ENCODE peak calls at places on chromosomes 1 and 21, in six cellular contexts. K is fibroblast of pulmonary artery, C is SK-N-SH, Z is heart left ventricle, Y is lung, G is colonic mucosa. J is an unnamed sample.

GRCh38 chr1:48947761-48948537 is 171.3 kb upstream of the BEND5 start:
- DNase-seq in K (no peak), C (peak), Z (no peak), Y (no peak), G (no peak), J (no peak)

GRCh38 chr1:208595745-208596144 is 351.6 kb upstream of the PLXNA2 start:
- DNase-seq in K (peak), C (no peak), Z (no peak), Y (no peak), G (no peak), J (peak)

GRCh38 chr1:204278254-204278653 is 64.5 kb upstream of the GOLT1A start:
- DNase-seq in K (peak), C (no peak), Z (no peak), Y (no peak), G (no peak), J (no peak)

GRCh38 chr1:20237646-20238045 is 51.3 kb upstream of the PLA2G2C start:
- DNase-seq in K (no peak), C (peak), Z (no peak), Y (no peak), G (no peak), J (no peak)

GRCh38 chr1:3440711-3441389 is 13.6 kb upstream of the ARHGEF16 start:
- DNase-seq in K (no peak), C (no peak), Z (no peak), Y (no peak), G (no peak), J (no peak)

GRCh38 chr1:53329183-53329544 is 1.3 kb upstream of the LRP8 start:
- DNase-seq in K (no peak), C (no peak), Z (no peak), Y (no peak), G (no peak), J (no peak)

GRCh38 chr1:213231795-213232231 is 180.8 kb downstream of the RPS6KC1 start:
- DNase-seq in K (no peak), C (peak), Z (no peak), Y (no peak), G (no peak), J (no peak)

GRCh38 chr1:226838456-226838855 is 32.0 kb upstream of the PSEN2 start:
- DNase-seq in K (no peak), C (no peak), Z (no peak), Y (no peak), G (no peak), J (no peak)

GRCh38 chr1:9293241-9293511 is 482 bp downstream of the SPSB1 start:
- DNase-seq in K (no peak), C (no peak), Z (no peak), Y (no peak), G (no peak), J (no peak)

GRCh38 chr1:44926311-44926781 is 60.0 kb downstream of the EIF2B3 start:
- DNase-seq in K (no peak), C (no peak), Z (no peak), Y (no peak), G (no peak), J (peak)

GRCh38 chr1:159945483-159946241 is at the start of gene IGSF9:
- DNase-seq in K (peak), C (peak), Z (peak), Y (peak), G (peak), J (no peak)

GRCh38 chr1:99680258-99680657 is 34.3 kb downstream of the PALMD start:
- DNase-seq in K (peak), C (no peak), Z (no peak), Y (no peak), G (no peak), J (no peak)

GRCh38 chr1:51572365-51572764 is 44.5 kb upstream of the OSBPL9 start:
- DNase-seq in K (no peak), C (no peak), Z (no peak), Y (no peak), G (no peak), J (no peak)

GRCh38 chr1:67791261-67791660 is 42.0 kb downstream of the GNG12 start:
- DNase-seq in K (peak), C (no peak), Z (no peak), Y (no peak), G (no peak), J (no peak)

GRCh38 chr21:21845901-21846396 is 847.7 kb downstream of the NCAM2 start:
- DNase-seq in K (no peak), C (no peak), Z (no peak), Y (no peak), G (no peak), J (no peak)

GRCh38 chr1:32241011-32241763 is 5.8 kb upstream of the FAM167B start:
- DNase-seq in K (peak), C (peak), Z (peak), Y (peak), G (peak), J (no peak)

GRCh38 chr1:87131809-87132663 is 196.6 kb upstream of the LMO4 start:
- DNase-seq in K (peak), C (peak), Z (peak), Y (peak), G (peak), J (peak)

GRCh38 chr1:167764458-167765330 is 42.9 kb downstream of the MPZL1 start:
- DNase-seq in K (no peak), C (no peak), Z (no peak), Y (no peak), G (no peak), J (no peak)

GRCh38 chr21:42552407-42553336 is 39.0 kb downstream of the SLC37A1 start:
- DNase-seq in K (no peak), C (no peak), Z (no peak), Y (no peak), G (no peak), J (no peak)

GRCh38 chr21:28272272-28272992 is 720.2 kb downstream of the LTN1 start:
- DNase-seq in K (peak), C (no peak), Z (no peak), Y (no peak), G (no peak), J (no peak)

GRCh38 chr1:66532798-66533783 is 862 bp upstream of the SGIP1 start:
- DNase-seq in K (peak), C (peak), Z (peak), Y (no peak), G (no peak), J (no peak)

GRCh38 chr1:15803380-15803779 is 4.1 kb downstream of the UQCRHL start:
- DNase-seq in K (peak), C (peak), Z (no peak), Y (no peak), G (no peak), J (no peak)

GRCh38 chr1:2544093-2544874 is 11.9 kb upstream of the TNFRSF14 start:
- DNase-seq in K (no peak), C (peak), Z (peak), Y (no peak), G (no peak), J (no peak)

GRCh38 chr1:230120949-230121381 is 53.9 kb downstream of the GALNT2 start:
- DNase-seq in K (peak), C (peak), Z (no peak), Y (no peak), G (peak), J (no peak)

GRCh38 chr1:152495066-152495675 is 15.4 kb upstream of the LCE5A start:
- DNase-seq in K (peak), C (peak), Z (no peak), Y (no peak), G (peak), J (no peak)

GRCh38 chr1:219733511-219733910 is 120.6 kb upstream of the ZC3H11B start:
- DNase-seq in K (no peak), C (no peak), Z (no peak), Y (no peak), G (no peak), J (no peak)

GRCh38 chr1:219731771-219732170 is 118.9 kb upstream of the ZC3H11B start:
- DNase-seq in K (no peak), C (no peak), Z (no peak), Y (no peak), G (no peak), J (no peak)

DNA sequence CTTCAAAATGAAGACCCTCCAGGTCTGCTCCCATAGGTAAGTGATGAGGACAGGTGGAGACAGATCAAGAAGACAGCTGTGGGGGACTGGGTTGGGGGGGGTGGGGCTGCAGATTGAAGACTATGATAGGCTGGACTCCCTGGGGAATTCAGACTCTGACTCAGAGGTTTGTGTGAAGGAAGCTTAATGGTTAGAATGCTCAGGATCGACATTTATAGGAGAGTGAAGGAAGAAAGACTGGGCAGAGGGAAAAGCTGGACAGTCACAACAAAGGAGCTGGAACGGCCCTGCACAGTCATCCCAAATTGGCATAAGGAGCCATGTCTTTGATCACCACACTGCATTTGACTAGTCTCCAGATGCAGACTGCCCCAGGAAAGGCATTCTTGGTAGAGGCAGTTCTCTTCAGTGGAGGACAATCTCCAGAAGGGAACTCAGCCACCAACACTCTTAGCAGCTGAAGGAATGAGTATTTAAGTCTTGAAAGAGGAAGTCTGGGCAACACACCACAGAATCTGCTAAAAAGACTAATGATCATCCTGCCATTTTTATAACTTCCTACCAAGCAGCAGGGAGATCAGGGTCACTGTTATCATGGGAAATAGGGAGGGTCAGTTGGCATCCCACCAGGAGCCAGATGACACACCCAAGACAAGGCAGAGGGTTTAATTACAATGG is 120.0 kb upstream of the ZC3H11B start:
- DNase-seq in K (no peak), C (no peak), Z (no peak), Y (no peak), G (no peak), J (no peak)
- TF ChIP-seq CTCF in K (no peak), C (no peak), Z (no peak), Y (no peak), G (no peak), J (no peak)

GRCh38 chr1:217721692-217722091 is 90.5 kb downstream of the SPATA17 start:
- DNase-seq in K (no peak), C (no peak), Z (no peak), Y (no peak), G (no peak), J (no peak)

GRCh38 chr1:217713223-217713622 is 82.1 kb downstream of the SPATA17 start:
- DNase-seq in K (no peak), C (no peak), Z (no peak), Y (no peak), G (no peak), J (no peak)

GRCh38 chr1:217717959-217718358 is 86.8 kb downstream of the SPATA17 start:
- DNase-seq in K (no peak), C (no peak), Z (no peak), Y (no peak), G (no peak), J (no peak)

GRCh38 chr1:217718873-217719272 is 87.7 kb downstream of the SPATA17 start:
- DNase-seq in K (peak), C (no peak), Z (no peak), Y (no peak), G (no peak), J (no peak)
- TF ChIP-seq CTCF in K (no peak), C (peak), Z (no peak), Y (no peak), G (no peak), J (no peak)

DNA sequence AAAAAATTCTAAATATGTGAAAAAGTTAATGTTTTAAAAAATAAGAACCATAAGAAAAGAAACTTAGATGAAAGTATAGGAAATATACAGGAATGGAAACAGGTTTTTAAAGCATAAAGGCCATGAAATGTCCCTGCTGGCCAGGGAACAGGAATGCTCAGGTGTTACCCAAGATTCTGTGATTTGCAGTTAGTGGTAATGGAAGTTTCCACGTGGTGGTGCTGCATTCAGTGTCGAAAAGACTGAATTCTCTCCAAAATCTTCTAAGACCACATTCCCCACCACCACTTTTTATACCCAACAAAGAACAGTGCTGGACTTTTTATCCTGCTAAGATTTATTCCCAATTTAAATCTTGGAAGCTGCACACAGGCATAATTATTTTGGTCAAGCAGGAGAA is 126.2 kb downstream of the PRRX1 start:
- DNase-seq in K (no peak), C (no peak), Z (no peak), Y (no peak), G (no peak), J (no peak)
- TF ChIP-seq CTCF in K (no peak), C (peak), Z (no peak), Y (no peak), G (no peak), J (peak)

DNA sequence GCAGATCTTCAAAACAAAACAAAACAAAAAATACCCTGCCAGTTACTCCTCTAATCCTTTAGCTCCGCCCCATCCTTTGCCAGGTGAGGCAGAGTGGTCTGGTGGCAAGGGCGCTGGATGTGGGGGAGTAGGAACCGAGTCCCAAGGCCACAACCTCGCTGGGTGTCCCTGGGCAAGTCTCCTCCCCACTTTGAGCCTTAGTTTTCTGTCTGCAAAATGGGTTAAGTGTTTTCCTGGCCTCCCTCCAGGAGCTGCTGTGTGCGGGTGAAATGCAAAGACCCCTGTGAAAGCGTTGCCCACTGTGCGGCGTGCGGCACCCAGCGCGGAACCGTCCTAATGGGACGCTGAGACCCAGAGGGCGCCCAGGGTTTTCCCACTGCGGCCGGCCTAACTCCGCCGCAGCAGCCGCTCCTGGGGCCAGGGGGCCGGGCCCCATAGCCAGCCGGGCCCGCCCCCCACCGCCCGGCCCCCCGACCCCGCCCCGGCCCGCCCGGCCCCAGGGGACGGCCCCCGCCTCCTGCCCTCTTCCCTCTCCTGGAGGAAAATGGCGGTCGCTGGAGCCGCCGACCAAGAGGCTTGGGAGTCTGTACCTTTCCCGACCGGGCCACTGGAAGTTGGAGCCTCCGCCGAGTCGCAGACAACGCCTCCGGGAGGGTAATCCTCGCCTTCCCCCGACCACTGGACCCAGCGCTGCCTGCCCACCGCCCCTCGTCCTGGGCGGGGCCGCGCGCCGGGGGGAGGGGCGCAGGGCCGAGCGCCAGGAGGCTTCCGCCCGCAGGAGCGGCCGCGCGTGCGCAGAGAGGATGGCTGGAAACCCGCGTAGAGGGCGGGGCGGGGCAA is at the start of the genes ERMAP and SVBP:
- DNase-seq in K (peak), C (peak), Z (peak), Y (peak), G (peak), J (peak)
- TF ChIP-seq CTCF in K (no peak), C (no peak), Z (no peak), Y (no peak), G (no peak), J (no peak)

GRCh38 chr1:35506960-35507901 is 50.0 kb downstream of the KIAA0319L start:
- DNase-seq in K (no peak), C (no peak), Z (no peak), Y (no peak), G (no peak), J (no peak)
- TF ChIP-seq CTCF in K (no peak), C (no peak), Z (no peak), Y (no peak), G (no peak), J (no peak)

GRCh38 chr1:11700655-11701467 is 9.4 kb downstream of the DRAXIN start:
- DNase-seq in K (no peak), C (no peak), Z (no peak), Y (no peak), G (no peak), J (no peak)
- TF ChIP-seq CTCF in K (no peak), C (no peak), Z (no peak), Y (no peak), G (no peak), J (no peak)

GRCh38 chr1:231334079-231334666 is 3.5 kb downstream of the EXOC8 start:
- DNase-seq in K (no peak), C (no peak), Z (no peak), Y (no peak), G (no peak), J (no peak)
- TF ChIP-seq CTCF in K (no peak), C (no peak), Z (no peak), Y (no peak), G (no peak), J (no peak)

GRCh38 chr1:46991083-46991923 is 32.2 kb upstream of the CYP4X1 start:
- DNase-seq in K (no peak), C (no peak), Z (no peak), Y (no peak), G (no peak), J (no peak)
- TF ChIP-seq CTCF in K (no peak), C (peak), Z (no peak), Y (no peak), G (no peak), J (no peak)